ENCODE peak calls at places on chromosomes 2 and 18, in six cellular contexts. One of them, this sample, is unnamed.

GRCh38 chr18:26965206-26965605 is 99.7 kb upstream of the AQP4 start:
- DNase-seq in fibroblast of lung: no peak
- DNase-seq in heart left ventricle: no peak
- DNase-seq in psoas muscle: no peak
- DNase-seq in aorta: no peak
- DNase-seq in colonic mucosa: no peak
- DNase-seq in this sample: no peak

GRCh38 chr2:30139131-30139870 is 7.5 kb upstream of the YPEL5 start:
- DNase-seq in fibroblast of lung: no peak
- DNase-seq in heart left ventricle: no peak
- DNase-seq in psoas muscle: no peak
- DNase-seq in aorta: no peak
- DNase-seq in colonic mucosa: no peak
- DNase-seq in this sample: peak; percentile 30

GRCh38 chr2:29706171-29706690 is 215.2 kb downstream of the ALK start:
- DNase-seq in fibroblast of lung: peak; percentile 60
- DNase-seq in heart left ventricle: no peak
- DNase-seq in psoas muscle: no peak
- DNase-seq in aorta: no peak
- DNase-seq in colonic mucosa: no peak
- DNase-seq in this sample: no peak

GRCh38 chr18:61824733-61825363 is 68.0 kb downstream of the RNF152 start:
- DNase-seq in fibroblast of lung: peak; percentile 14
- DNase-seq in heart left ventricle: no peak
- DNase-seq in psoas muscle: no peak
- DNase-seq in aorta: no peak
- DNase-seq in colonic mucosa: no peak
- DNase-seq in this sample: no peak

GRCh38 chr18:69000366-69000765 is 202.5 kb downstream of the CCDC102B start:
- DNase-seq in fibroblast of lung: no peak
- DNase-seq in heart left ventricle: no peak
- DNase-seq in psoas muscle: no peak
- DNase-seq in aorta: no peak
- DNase-seq in colonic mucosa: no peak
- DNase-seq in this sample: no peak

GRCh38 chr2:239393941-239394340 is 6.9 kb downstream of the HDAC4 start:
- DNase-seq in fibroblast of lung: no peak
- DNase-seq in heart left ventricle: no peak
- DNase-seq in psoas muscle: no peak
- DNase-seq in aorta: no peak
- DNase-seq in colonic mucosa: no peak
- DNase-seq in this sample: no peak

GRCh38 chr2:25115902-25116301 is 52.5 kb downstream of the POMC start:
- DNase-seq in fibroblast of lung: peak; percentile 78
- DNase-seq in heart left ventricle: no peak
- DNase-seq in psoas muscle: no peak
- DNase-seq in aorta: no peak
- DNase-seq in colonic mucosa: no peak
- DNase-seq in this sample: no peak

GRCh38 chr18:9135912-9136314 is 668 bp upstream of the ANKRD12 start:
- DNase-seq in fibroblast of lung: no peak
- DNase-seq in heart left ventricle: no peak
- DNase-seq in psoas muscle: no peak
- DNase-seq in aorta: no peak
- DNase-seq in colonic mucosa: peak; percentile 71
- DNase-seq in this sample: peak; percentile 65

DNA sequence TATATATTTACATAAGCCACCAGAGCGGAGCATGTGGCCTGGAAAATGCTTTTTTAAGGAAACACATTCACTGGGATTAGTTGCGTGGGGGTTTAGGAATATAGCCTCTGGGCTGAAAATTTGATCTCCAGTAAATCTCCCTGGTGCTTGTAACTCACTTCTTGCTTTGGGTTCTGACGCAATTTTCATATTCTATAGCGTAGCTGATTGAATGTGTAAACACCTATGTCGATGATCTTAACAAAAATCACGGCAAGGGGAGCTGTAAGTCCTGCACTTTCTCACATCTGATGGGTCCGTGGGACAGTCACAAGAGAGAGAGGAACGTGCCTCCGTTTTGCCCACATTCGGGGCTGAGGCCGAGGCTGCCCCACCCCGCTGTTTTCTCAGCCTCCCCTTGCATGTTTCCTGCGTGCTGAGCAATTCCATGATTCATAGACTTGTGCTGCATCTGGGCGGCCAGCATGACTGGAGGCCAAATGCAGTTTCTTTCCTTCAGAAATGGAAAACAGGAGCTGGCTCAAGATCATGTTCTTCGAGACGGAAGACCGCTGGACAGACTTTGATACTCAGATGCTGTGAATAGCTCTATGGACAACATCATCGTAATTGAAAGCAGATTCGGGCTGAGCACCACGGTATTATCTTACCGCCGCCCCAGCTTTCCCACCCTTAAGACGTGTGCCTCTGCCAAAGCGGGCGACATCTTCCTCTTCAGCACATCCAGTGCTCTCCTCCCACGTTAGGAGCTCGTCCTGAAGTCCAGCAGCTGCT is 109.2 kb downstream of the TMEM18 start:
- DNase-seq in fibroblast of lung: no peak
- DNase-seq in heart left ventricle: no peak
- DNase-seq in psoas muscle: peak; percentile 62
- DNase-seq in aorta: no peak
- DNase-seq in colonic mucosa: no peak
- DNase-seq in this sample: no peak
- H3K4me3 ChIP-seq in fibroblast of lung: peak overlapping the region; percentile 8
- H3K4me3 ChIP-seq in heart left ventricle: no peak overlapping the region
- H3K4me3 ChIP-seq in psoas muscle: no peak overlapping the region
- H3K4me3 ChIP-seq in aorta: no peak overlapping the region
- H3K4me3 ChIP-seq in colonic mucosa: no peak overlapping the region
- H3K4me3 ChIP-seq in this sample: no peak overlapping the region

DNA sequence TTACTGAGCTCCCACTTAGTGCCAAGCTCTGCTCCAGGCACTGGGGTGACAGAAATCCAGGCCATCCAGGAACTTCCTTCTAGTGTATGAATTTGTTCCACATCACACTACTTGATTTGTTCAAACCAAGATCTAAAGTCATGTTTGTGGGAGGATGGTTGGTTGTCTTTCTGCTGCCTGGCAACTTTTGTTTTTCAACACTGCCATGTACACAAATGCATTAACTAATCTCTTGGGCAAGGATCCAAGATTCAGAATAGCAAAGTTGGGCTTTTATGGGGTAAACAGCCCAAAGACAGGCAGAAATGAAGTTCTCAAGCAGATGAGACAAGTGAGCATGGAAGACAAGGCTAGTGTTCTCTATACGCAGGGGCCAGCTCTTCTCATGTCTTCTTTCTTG is 53.4 kb upstream of the PROKR1 start:
- DNase-seq in fibroblast of lung: no peak
- DNase-seq in heart left ventricle: no peak
- DNase-seq in psoas muscle: no peak
- DNase-seq in aorta: no peak
- DNase-seq in colonic mucosa: no peak
- DNase-seq in this sample: no peak
- H3K36me3 ChIP-seq in fibroblast of lung: no peaks in the 10 kb centered on the region
- H3K36me3 ChIP-seq in heart left ventricle: peaks cover 7% of the 10 kb centered on the region
- H3K36me3 ChIP-seq in psoas muscle: no peaks in the 10 kb centered on the region
- H3K36me3 ChIP-seq in aorta: no peaks in the 10 kb centered on the region
- H3K36me3 ChIP-seq in colonic mucosa: no peaks in the 10 kb centered on the region
- H3K36me3 ChIP-seq in this sample: no peaks in the 10 kb centered on the region

DNA sequence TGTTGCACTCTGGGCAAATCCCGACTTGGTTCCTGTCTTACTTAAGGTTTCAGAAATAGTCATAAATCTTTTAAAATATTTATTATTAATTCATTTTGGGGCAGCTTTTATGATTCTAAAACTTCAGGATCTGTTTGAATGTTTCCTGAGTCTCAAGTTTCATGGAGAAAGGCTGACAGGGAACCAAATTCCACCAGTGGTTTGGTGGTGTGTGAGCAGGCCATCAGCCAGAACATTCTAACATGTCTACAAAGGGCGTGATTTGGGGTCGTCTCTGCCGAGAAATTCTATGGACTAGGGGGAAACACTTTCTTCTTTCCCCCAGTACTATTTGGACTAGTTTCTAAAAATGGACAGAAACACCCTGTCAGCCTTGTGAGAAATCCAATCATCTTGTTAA is 366.4 kb downstream of the ZNF521 start:
- DNase-seq in fibroblast of lung: peak; percentile 22
- DNase-seq in heart left ventricle: no peak
- DNase-seq in psoas muscle: no peak
- DNase-seq in aorta: no peak
- DNase-seq in colonic mucosa: no peak
- DNase-seq in this sample: no peak
- H3K4me3 ChIP-seq in fibroblast of lung: no peak overlapping the region
- H3K4me3 ChIP-seq in heart left ventricle: no peak overlapping the region
- H3K4me3 ChIP-seq in psoas muscle: peak overlapping the region; percentile 54
- H3K4me3 ChIP-seq in aorta: no peak overlapping the region
- H3K4me3 ChIP-seq in colonic mucosa: no peak overlapping the region
- H3K4me3 ChIP-seq in this sample: no peak overlapping the region

GRCh38 chr2:217810275-217810674 is 192.5 kb downstream of the TNS1 start:
- DNase-seq in fibroblast of lung: no peak
- DNase-seq in heart left ventricle: no peak
- DNase-seq in psoas muscle: no peak
- DNase-seq in aorta: no peak
- DNase-seq in colonic mucosa: no peak
- DNase-seq in this sample: no peak
- H3K36me3 ChIP-seq in fibroblast of lung: peaks cover 28% of the 10 kb centered on the region
- H3K36me3 ChIP-seq in heart left ventricle: peaks cover 94% of the 10 kb centered on the region
- H3K36me3 ChIP-seq in psoas muscle: peaks cover 91% of the 10 kb centered on the region
- H3K36me3 ChIP-seq in aorta: peaks cover 46% of the 10 kb centered on the region
- H3K36me3 ChIP-seq in colonic mucosa: no peaks in the 10 kb centered on the region
- H3K36me3 ChIP-seq in this sample: no peaks in the 10 kb centered on the region

GRCh38 chr2:174553811-174554493 is 43.7 kb downstream of the WIPF1 start:
- DNase-seq in fibroblast of lung: no peak
- DNase-seq in heart left ventricle: no peak
- DNase-seq in psoas muscle: no peak
- DNase-seq in aorta: no peak
- DNase-seq in colonic mucosa: no peak
- DNase-seq in this sample: no peak
- H3K4me3 ChIP-seq in fibroblast of lung: no peak overlapping the region
- H3K4me3 ChIP-seq in heart left ventricle: no peak overlapping the region
- H3K4me3 ChIP-seq in psoas muscle: no peak overlapping the region
- H3K4me3 ChIP-seq in aorta: no peak overlapping the region
- H3K4me3 ChIP-seq in colonic mucosa: no peak overlapping the region
- H3K4me3 ChIP-seq in this sample: peak overlapping the region; percentile 49

DNA sequence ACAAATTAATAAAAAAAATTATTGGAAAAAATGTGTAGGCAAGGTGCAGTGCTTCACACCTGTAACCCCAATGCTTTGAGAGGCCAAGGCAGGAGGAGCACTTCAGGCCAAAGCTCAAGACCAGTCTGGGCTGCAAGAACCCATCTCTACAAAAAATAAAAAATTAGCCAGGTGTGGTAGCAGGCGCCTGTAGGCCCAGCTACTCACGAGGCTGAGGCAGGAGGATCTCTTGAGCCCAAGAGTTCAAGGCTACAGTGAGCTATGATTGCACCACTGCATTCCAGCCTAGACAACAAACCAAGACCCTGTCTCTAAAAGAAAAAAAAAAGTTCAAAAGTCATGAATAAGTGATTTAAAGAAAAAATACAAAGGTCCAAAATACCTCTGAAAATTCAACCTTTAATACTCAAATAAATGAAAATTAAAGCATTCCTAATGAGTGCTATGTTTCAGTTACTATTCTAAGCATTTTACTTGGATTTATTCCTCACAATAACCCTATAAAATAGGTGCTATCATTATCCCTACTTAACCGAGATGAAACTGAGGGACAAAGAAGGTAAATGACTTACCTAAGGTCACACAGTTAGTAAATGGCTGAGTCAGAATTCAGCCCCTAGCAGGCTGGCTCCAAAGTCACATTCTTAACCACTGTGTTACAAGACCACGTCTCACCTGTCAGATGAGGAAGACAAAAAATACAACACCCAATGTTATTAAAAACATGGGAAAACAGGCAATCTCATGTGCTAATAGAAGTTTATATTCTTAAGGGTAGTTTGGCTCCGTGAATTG is 36.4 kb upstream of the PCBP1 start:
- DNase-seq in fibroblast of lung: no peak
- DNase-seq in heart left ventricle: no peak
- DNase-seq in psoas muscle: no peak
- DNase-seq in aorta: no peak
- DNase-seq in colonic mucosa: no peak
- DNase-seq in this sample: no peak
- H3K36me3 ChIP-seq in fibroblast of lung: no peaks in the 10 kb centered on the region
- H3K36me3 ChIP-seq in heart left ventricle: peaks cover 75% of the 10 kb centered on the region
- H3K36me3 ChIP-seq in psoas muscle: peaks cover 92% of the 10 kb centered on the region
- H3K36me3 ChIP-seq in aorta: peaks cover 11% of the 10 kb centered on the region
- H3K36me3 ChIP-seq in colonic mucosa: peaks cover 5% of the 10 kb centered on the region
- H3K36me3 ChIP-seq in this sample: peaks cover 69% of the 10 kb centered on the region

GRCh38 chr18:76565238-76566173 is 70.5 kb upstream of the ZNF516 start:
- DNase-seq in fibroblast of lung: peak; percentile 95
- DNase-seq in heart left ventricle: peak; percentile 70
- DNase-seq in psoas muscle: peak; percentile 70
- DNase-seq in aorta: peak; percentile 87
- DNase-seq in colonic mucosa: peak; percentile 58
- DNase-seq in this sample: no peak
- H3K4me3 ChIP-seq in fibroblast of lung: peak overlapping the region; percentile 61
- H3K4me3 ChIP-seq in heart left ventricle: peak overlapping the region; percentile 22
- H3K4me3 ChIP-seq in psoas muscle: peak overlapping the region; percentile 56
- H3K4me3 ChIP-seq in aorta: no peak overlapping the region
- H3K4me3 ChIP-seq in colonic mucosa: no peak overlapping the region
- H3K4me3 ChIP-seq in this sample: no peak overlapping the region

GRCh38 chr2:228658998-228659397 is 477.5 kb upstream of the SPHKAP start:
- DNase-seq in fibroblast of lung: peak; percentile 82
- DNase-seq in heart left ventricle: no peak
- DNase-seq in psoas muscle: no peak
- DNase-seq in aorta: no peak
- DNase-seq in colonic mucosa: no peak
- DNase-seq in this sample: no peak

GRCh38 chr2:228654707-228655106 is 473.2 kb upstream of the SPHKAP start:
- DNase-seq in fibroblast of lung: no peak
- DNase-seq in heart left ventricle: no peak
- DNase-seq in psoas muscle: no peak
- DNase-seq in aorta: no peak
- DNase-seq in colonic mucosa: no peak
- DNase-seq in this sample: no peak

GRCh38 chr2:228653884-228654283 is 472.4 kb upstream of the SPHKAP start:
- DNase-seq in fibroblast of lung: no peak
- DNase-seq in heart left ventricle: no peak
- DNase-seq in psoas muscle: no peak
- DNase-seq in aorta: no peak
- DNase-seq in colonic mucosa: no peak
- DNase-seq in this sample: no peak

GRCh38 chr2:228655341-228655740 is 473.9 kb upstream of the SPHKAP start:
- DNase-seq in fibroblast of lung: peak; percentile 23
- DNase-seq in heart left ventricle: no peak
- DNase-seq in psoas muscle: no peak
- DNase-seq in aorta: no peak
- DNase-seq in colonic mucosa: no peak
- DNase-seq in this sample: no peak

DNA sequence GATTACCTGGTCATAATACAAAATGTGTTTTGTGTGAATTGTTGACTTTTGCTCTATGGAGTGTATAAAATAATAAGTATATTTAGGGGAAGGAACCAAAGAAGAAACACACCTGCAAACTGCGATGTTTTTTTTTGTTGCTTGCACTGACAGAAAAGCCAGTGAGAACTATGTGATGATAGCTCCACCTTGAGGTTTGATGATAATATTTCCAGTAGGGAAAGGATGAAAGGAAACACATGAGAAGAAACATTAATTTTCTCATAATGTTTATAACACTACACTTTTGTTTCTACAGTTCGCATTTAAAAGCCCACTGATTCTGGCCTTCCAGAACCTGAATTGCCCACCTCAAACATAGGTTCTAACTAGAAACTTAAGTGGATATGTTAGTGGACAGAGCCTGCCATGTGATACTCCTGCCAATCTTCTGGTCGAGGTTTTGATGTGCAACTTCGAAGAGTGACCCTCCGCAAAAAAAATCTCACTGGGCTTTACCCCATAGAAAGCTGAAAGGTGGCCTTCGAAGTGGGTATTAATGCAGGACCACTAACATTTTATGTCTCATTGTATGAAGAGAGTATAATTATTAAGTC is 476.4 kb upstream of the SPHKAP start:
- DNase-seq in fibroblast of lung: peak; percentile 29
- DNase-seq in heart left ventricle: no peak
- DNase-seq in psoas muscle: no peak
- DNase-seq in aorta: no peak
- DNase-seq in colonic mucosa: no peak
- DNase-seq in this sample: no peak
- H3K36me3 ChIP-seq in fibroblast of lung: no peaks in the 10 kb centered on the region
- H3K36me3 ChIP-seq in heart left ventricle: no peaks in the 10 kb centered on the region
- H3K36me3 ChIP-seq in psoas muscle: no peaks in the 10 kb centered on the region
- H3K36me3 ChIP-seq in aorta: no peaks in the 10 kb centered on the region
- H3K36me3 ChIP-seq in colonic mucosa: no peaks in the 10 kb centered on the region
- H3K36me3 ChIP-seq in this sample: no peaks in the 10 kb centered on the region